ENCODE peak calls at places on chromosomes 12 and 14, in five cellular contexts. A is GM12865, H is IMR-90, L is hepatocyte, Y is fibroblast of the aortic adventitia. U is an unnamed sample.

GRCh38 chr12:69354561-69355187 is 4.9 kb upstream of the YEATS4 start:
- DNase-seq in A (no peak), L (no peak), H (no peak), Y (peak; percentile 6), U (peak; percentile 46)

GRCh38 chr14:77027538-77028383 is 747 bp downstream of the IRF2BPL start:
- DNase-seq in L (peak; percentile 87), Y (peak; percentile 71), A (peak; percentile 80), H (peak; percentile 81), U (peak; percentile 70)

GRCh38 chr12:132176920-132177551 is 32.8 kb downstream of the NOC4L start:
- DNase-seq in A (no peak), L (no peak), H (no peak), Y (no peak), U (no peak)

GRCh38 chr12:106118-106561 is 39.6 kb downstream of the IQSEC3 start:
- DNase-seq in H (no peak), A (peak; percentile 91), L (peak; percentile 31), Y (no peak), U (peak; percentile 35)

GRCh38 chr12:9781360-9781759 is 20.7 kb upstream of the CD69 start:
- DNase-seq in A (no peak), Y (no peak), L (no peak), H (no peak), U (no peak)

GRCh38 chr12:19886805-19887105 is 447.5 kb downstream of the AEBP2 start:
- DNase-seq in H (peak; percentile 21), A (no peak), L (no peak), Y (peak; percentile 40), U (no peak)

GRCh38 chr12:27667540-27667939 is 28.7 kb upstream of the REP15 start:
- DNase-seq in L (no peak), Y (peak; percentile 86), A (no peak), H (peak; percentile 76), U (no peak)

GRCh38 chr12:70070494-70071007 is 172.7 kb upstream of the CNOT2 start:
- DNase-seq in H (no peak), Y (no peak), L (no peak), A (no peak), U (no peak)

GRCh38 chr14:91975763-91976162 is 28.3 kb upstream of the FBLN5 start:
- DNase-seq in L (no peak), H (no peak), A (no peak), Y (no peak), U (no peak)

GRCh38 chr12:103915306-103915705 is 14.9 kb upstream of the HSP90B1 start:
- DNase-seq in A (no peak), H (peak; percentile 88), Y (peak; percentile 57), L (no peak), U (no peak)

GRCh38 chr12:57569858-57570257 is 20.0 kb downstream of the KIF5A start:
- DNase-seq in Y (no peak), H (no peak), A (no peak), L (no peak), U (no peak)
- H3K4me3 ChIP-seq in Y (no peak overlapping the region), H (no peak overlapping the region), A (no peak overlapping the region), L (no peak overlapping the region), U (no peak overlapping the region)

GRCh38 chr14:21191261-21191808 is 35.5 kb upstream of the OR5AU1 start:
- DNase-seq in Y (no peak), A (no peak), H (no peak), L (no peak), U (peak; percentile 16)
- TF ChIP-seq CTCF in Y (no peak), A (no peak), H (no peak), L (no peak), U (no peak)

GRCh38 chr14:100303925-100304324 is 2.3 kb downstream of the SLC25A29 start:
- DNase-seq in H (no peak), Y (no peak), L (no peak), A (no peak), U (no peak)
- H3K4me3 ChIP-seq in H (no peak overlapping the region), Y (no peak overlapping the region), L (no peak overlapping the region), A (no peak overlapping the region), U (no peak overlapping the region)

GRCh38 chr12:52205584-52206308 is 13.9 kb upstream of the KRT80 start:
- DNase-seq in L (no peak), A (no peak), H (no peak), Y (no peak), U (no peak)

GRCh38 chr12:52207895-52208294 is 16.1 kb upstream of the KRT80 start:
- DNase-seq in L (no peak), Y (peak; percentile 85), H (peak; percentile 28), A (no peak), U (no peak)

GRCh38 chr12:52208424-52209165 is 16.8 kb upstream of the KRT80 start:
- DNase-seq in Y (no peak), L (no peak), H (no peak), A (no peak), U (no peak)

GRCh38 chr12:52206309-52207040 is 14.7 kb upstream of the KRT80 start:
- DNase-seq in H (no peak), Y (no peak), A (no peak), L (no peak), U (no peak)

DNA sequence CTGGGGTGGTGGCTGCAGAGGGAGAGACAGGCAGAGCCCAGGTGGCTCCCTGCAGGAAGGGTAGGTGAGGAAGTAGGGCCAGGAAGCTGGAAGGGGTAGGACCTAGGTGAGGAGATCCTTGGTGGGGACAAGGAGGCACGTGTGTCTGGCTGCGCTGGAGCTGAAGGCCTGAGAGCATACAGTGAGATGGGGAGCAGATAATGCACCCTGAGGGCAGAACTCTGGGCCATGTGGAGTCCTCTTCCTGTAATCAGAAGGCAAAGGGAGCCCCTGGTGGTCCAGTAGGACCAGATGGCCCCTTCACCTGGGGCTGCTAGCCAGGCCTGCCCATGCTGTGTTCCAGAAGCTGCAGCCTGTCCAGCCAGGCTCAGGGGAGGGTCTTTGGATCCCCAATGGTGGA is 15.3 kb upstream of the KRT80 start:
- DNase-seq in Y (no peak), L (no peak), A (no peak), H (no peak), U (no peak)
- TF ChIP-seq CTCF in Y (no peak), L (no peak), A (no peak), H (no peak), U (peak; percentile 6)

GRCh38 chr12:101856030-101856429 is 21.4 kb upstream of the DRAM1 start:
- DNase-seq in A (no peak), H (no peak), L (no peak), Y (no peak), U (no peak)

GRCh38 chr12:101854747-101855146 is 22.6 kb upstream of the DRAM1 start:
- DNase-seq in A (peak; percentile 79), H (no peak), Y (no peak), L (no peak), U (no peak)

GRCh38 chr12:101857043-101857558 is 20.3 kb upstream of the DRAM1 start:
- DNase-seq in H (peak; percentile 81), Y (peak; percentile 78), A (peak; percentile 74), L (peak; percentile 18), U (no peak)

GRCh38 chr12:101852998-101853397 is 22.2 kb upstream of the GNPTAB start:
- DNase-seq in H (no peak), A (no peak), Y (no peak), L (no peak), U (no peak)

GRCh38 chr12:101855364-101855884 is 22.0 kb upstream of the DRAM1 start:
- DNase-seq in A (no peak), Y (peak; percentile 63), L (peak; percentile 36), H (peak; percentile 69), U (no peak)
- H3K4me3 ChIP-seq in A (no peak overlapping the region), Y (no peak overlapping the region), L (no peak overlapping the region), H (no peak overlapping the region), U (no peak overlapping the region)

GRCh38 chr12:16492820-16493797 is 112.9 kb downstream of the LMO3 start:
- DNase-seq in H (no peak), Y (no peak), L (peak; percentile 31), A (no peak), U (no peak)

GRCh38 chr12:16495196-16495595 is 110.8 kb downstream of the LMO3 start:
- DNase-seq in Y (no peak), L (no peak), A (no peak), H (no peak), U (no peak)

GRCh38 chr12:16492240-16492639 is 113.7 kb downstream of the LMO3 start:
- DNase-seq in L (no peak), A (peak; percentile 9), H (no peak), Y (no peak), U (peak; percentile 13)
- TF ChIP-seq CTCF in L (no peak), A (no peak), H (no peak), Y (no peak), U (peak; percentile 22)

GRCh38 chr12:74259199-74259598 is 278.4 kb upstream of the ATXN7L3B start:
- DNase-seq in Y (no peak), L (no peak), A (no peak), H (no peak), U (no peak)

DNA sequence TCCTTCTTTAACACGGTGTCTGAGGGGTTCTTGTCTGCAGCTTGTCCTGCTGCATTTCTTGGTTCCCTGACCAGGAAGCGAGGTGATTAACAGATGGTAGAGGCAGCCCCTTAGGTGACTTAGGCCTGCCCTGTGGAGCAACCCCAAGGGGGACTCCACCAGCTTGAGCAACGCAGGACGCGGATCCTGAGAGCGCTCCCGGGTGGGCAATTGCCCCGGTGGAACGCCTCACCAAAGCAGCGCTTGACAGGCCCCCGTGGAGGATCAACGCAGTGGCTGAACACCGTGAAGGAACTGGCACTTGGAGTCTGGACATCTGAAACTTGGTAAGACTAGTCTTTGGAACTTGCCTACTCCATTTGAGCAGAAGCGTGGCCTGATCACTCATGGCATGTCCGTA is 272.9 kb upstream of the ATXN7L3B start:
- DNase-seq in Y (no peak), L (no peak), H (no peak), A (no peak), U (no peak)
- H3K4me3 ChIP-seq in Y (no peak overlapping the region), L (no peak overlapping the region), H (no peak overlapping the region), A (no peak overlapping the region), U (no peak overlapping the region)

GRCh38 chr14:85195872-85196477 is 334.0 kb upstream of the FLRT2 start:
- DNase-seq in H (peak; percentile 11), A (no peak), L (no peak), Y (peak; percentile 49), U (no peak)
- TF ChIP-seq CTCF in H (peak; percentile 55), A (peak; percentile 6), L (peak; percentile 49), Y (peak; percentile 67), U (peak; percentile 50)

GRCh38 chr12:1696800-1697199 is 5.9 kb downstream of the ADIPOR2 start:
- DNase-seq in H (no peak), A (no peak), L (no peak), Y (no peak), U (no peak)
- H3K4me3 ChIP-seq in H (no peak overlapping the region), A (no peak overlapping the region), L (no peak overlapping the region), Y (no peak overlapping the region), U (no peak overlapping the region)

GRCh38 chr14:65103150-65103760 is 938 bp upstream of the MAX start:
- DNase-seq in A (peak; percentile 67), L (peak; percentile 29), H (peak; percentile 27), Y (peak; percentile 29), U (peak; percentile 34)
- TF ChIP-seq CTCF in A (peak; percentile 19), L (no peak), H (peak; percentile 4), Y (peak; percentile 21), U (peak; percentile 25)